ENCODE peak calls at places on chromosomes 1 and 21, in nine cellular contexts. One of them, this sample, is unnamed.

GRCh38 chr21:39348040-39348354 is 891 bp downstream of the HMGN1 start:
- DNase-seq in heart left ventricle: no peak
- DNase-seq in body of pancreas: no peak
- DNase-seq in GM12878: no peak
- DNase-seq in AG04450: no peak
- DNase-seq in AG09309: no peak
- DNase-seq in epithelial cell of esophagus: no peak
- DNase-seq in HCT116: no peak
- DNase-seq in fibroblast of mammary gland: no peak
- DNase-seq in this sample: peak; percentile 30

GRCh38 chr1:22329171-22329540 is 122.5 kb upstream of the ZBTB40 start:
- DNase-seq in heart left ventricle: no peak
- DNase-seq in body of pancreas: no peak
- DNase-seq in GM12878: no peak
- DNase-seq in AG04450: no peak
- DNase-seq in AG09309: no peak
- DNase-seq in epithelial cell of esophagus: no peak
- DNase-seq in HCT116: no peak
- DNase-seq in fibroblast of mammary gland: no peak
- DNase-seq in this sample: no peak

GRCh38 chr21:39430457-39430856 is 15.1 kb downstream of the LCA5L start:
- DNase-seq in heart left ventricle: no peak
- DNase-seq in body of pancreas: no peak
- DNase-seq in GM12878: no peak
- DNase-seq in AG04450: no peak
- DNase-seq in AG09309: no peak
- DNase-seq in epithelial cell of esophagus: no peak
- DNase-seq in HCT116: no peak
- DNase-seq in fibroblast of mammary gland: no peak
- DNase-seq in this sample: no peak

GRCh38 chr1:27787895-27788294 is 14.9 kb downstream of the STX12 start:
- DNase-seq in heart left ventricle: no peak
- DNase-seq in body of pancreas: no peak
- DNase-seq in GM12878: no peak
- DNase-seq in AG04450: no peak
- DNase-seq in AG09309: no peak
- DNase-seq in epithelial cell of esophagus: peak; percentile 78
- DNase-seq in HCT116: no peak
- DNase-seq in fibroblast of mammary gland: peak; percentile 64
- DNase-seq in this sample: no peak

GRCh38 chr1:201631037-201631436 is 92.1 kb downstream of the NAV1 start:
- DNase-seq in heart left ventricle: no peak
- DNase-seq in body of pancreas: no peak
- DNase-seq in GM12878: no peak
- DNase-seq in AG04450: no peak
- DNase-seq in AG09309: no peak
- DNase-seq in epithelial cell of esophagus: no peak
- DNase-seq in HCT116: no peak
- DNase-seq in fibroblast of mammary gland: no peak
- DNase-seq in this sample: no peak

GRCh38 chr1:207283421-207283820 is 38.1 kb upstream of the CD55 start:
- DNase-seq in heart left ventricle: no peak
- DNase-seq in body of pancreas: no peak
- DNase-seq in GM12878: no peak
- DNase-seq in AG04450: no peak
- DNase-seq in AG09309: no peak
- DNase-seq in epithelial cell of esophagus: no peak
- DNase-seq in HCT116: no peak
- DNase-seq in fibroblast of mammary gland: no peak
- DNase-seq in this sample: no peak

GRCh38 chr1:103171041-103171590 is 62.8 kb upstream of the COL11A1 start:
- DNase-seq in heart left ventricle: no peak
- DNase-seq in body of pancreas: no peak
- DNase-seq in GM12878: no peak
- DNase-seq in AG04450: no peak
- DNase-seq in AG09309: no peak
- DNase-seq in epithelial cell of esophagus: no peak
- DNase-seq in HCT116: no peak
- DNase-seq in fibroblast of mammary gland: peak; percentile 7
- DNase-seq in this sample: no peak

GRCh38 chr1:169724168-169724567 is 9.7 kb downstream of the SELE start:
- DNase-seq in heart left ventricle: no peak
- DNase-seq in body of pancreas: no peak
- DNase-seq in GM12878: no peak
- DNase-seq in AG04450: no peak
- DNase-seq in AG09309: no peak
- DNase-seq in epithelial cell of esophagus: no peak
- DNase-seq in HCT116: no peak
- DNase-seq in fibroblast of mammary gland: no peak
- DNase-seq in this sample: no peak

GRCh38 chr21:45539046-45539795 is 3.0 kb downstream of the SLC19A1 start:
- DNase-seq in heart left ventricle: peak; percentile 7
- DNase-seq in body of pancreas: no peak
- DNase-seq in GM12878: no peak
- DNase-seq in AG04450: no peak
- DNase-seq in AG09309: no peak
- DNase-seq in epithelial cell of esophagus: no peak
- DNase-seq in HCT116: no peak
- DNase-seq in fibroblast of mammary gland: no peak
- DNase-seq in this sample: no peak

GRCh38 chr1:220271706-220272046 is 577 bp downstream of the RAB3GAP2 start:
- DNase-seq in heart left ventricle: no peak
- DNase-seq in body of pancreas: peak; percentile 16
- DNase-seq in GM12878: no peak
- DNase-seq in AG04450: no peak
- DNase-seq in AG09309: no peak
- DNase-seq in epithelial cell of esophagus: peak; percentile 25
- DNase-seq in HCT116: peak; percentile 18
- DNase-seq in fibroblast of mammary gland: peak; percentile 41
- DNase-seq in this sample: no peak

GRCh38 chr21:39033878-39034589 is 149.2 kb downstream of the PSMG1 start:
- DNase-seq in heart left ventricle: no peak
- DNase-seq in body of pancreas: peak; percentile 12
- DNase-seq in GM12878: no peak
- DNase-seq in AG04450: no peak
- DNase-seq in AG09309: no peak
- DNase-seq in epithelial cell of esophagus: peak; percentile 62
- DNase-seq in HCT116: no peak
- DNase-seq in fibroblast of mammary gland: no peak
- DNase-seq in this sample: no peak

GRCh38 chr1:201066986-201067385 is 43.5 kb upstream of the KIF21B start:
- DNase-seq in heart left ventricle: no peak
- DNase-seq in body of pancreas: no peak
- DNase-seq in GM12878: no peak
- DNase-seq in AG04450: no peak
- DNase-seq in AG09309: no peak
- DNase-seq in epithelial cell of esophagus: no peak
- DNase-seq in HCT116: no peak
- DNase-seq in fibroblast of mammary gland: no peak
- DNase-seq in this sample: no peak

GRCh38 chr1:39003464-39003752 is 12.3 kb downstream of the AKIRIN1 start:
- DNase-seq in heart left ventricle: no peak
- DNase-seq in body of pancreas: no peak
- DNase-seq in GM12878: no peak
- DNase-seq in AG04450: no peak
- DNase-seq in AG09309: no peak
- DNase-seq in epithelial cell of esophagus: no peak
- DNase-seq in HCT116: no peak
- DNase-seq in fibroblast of mammary gland: no peak
- DNase-seq in this sample: no peak

GRCh38 chr1:161763522-161764098 is 2.5 kb upstream of the ATF6 start:
- DNase-seq in heart left ventricle: no peak
- DNase-seq in body of pancreas: peak; percentile 28
- DNase-seq in GM12878: no peak
- DNase-seq in AG04450: no peak
- DNase-seq in AG09309: no peak
- DNase-seq in epithelial cell of esophagus: peak; percentile 61
- DNase-seq in HCT116: peak; percentile 75
- DNase-seq in fibroblast of mammary gland: peak; percentile 10
- DNase-seq in this sample: no peak

GRCh38 chr1:203028067-203028783 is 1.9 kb downstream of the PPFIA4 start:
- DNase-seq in heart left ventricle: no peak
- DNase-seq in body of pancreas: no peak
- DNase-seq in GM12878: no peak
- DNase-seq in AG04450: no peak
- DNase-seq in AG09309: no peak
- DNase-seq in epithelial cell of esophagus: no peak
- DNase-seq in HCT116: no peak
- DNase-seq in fibroblast of mammary gland: no peak
- DNase-seq in this sample: no peak

DNA sequence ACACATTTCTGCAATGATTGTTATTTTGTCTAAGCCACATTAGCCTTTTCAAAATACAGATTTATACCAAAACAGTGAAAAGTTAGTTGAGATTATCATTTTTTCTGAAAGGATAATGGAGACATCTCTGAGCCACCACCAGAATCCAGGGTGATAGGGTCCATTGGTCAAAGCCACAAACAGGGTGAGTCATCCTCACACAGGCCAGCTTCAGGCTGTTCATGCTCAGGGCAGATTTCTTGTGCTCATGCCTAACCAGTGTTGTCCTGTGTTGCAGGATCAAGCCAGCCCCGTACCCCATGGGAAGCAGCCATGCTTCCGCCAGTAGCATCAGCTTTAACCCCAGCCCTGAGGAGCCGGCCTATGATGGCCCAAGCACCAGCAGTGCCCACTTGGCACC is 13.4 kb downstream of the ELOA start:
- DNase-seq in heart left ventricle: no peak
- DNase-seq in body of pancreas: no peak
- DNase-seq in GM12878: no peak
- DNase-seq in AG04450: no peak
- DNase-seq in AG09309: no peak
- DNase-seq in epithelial cell of esophagus: no peak
- DNase-seq in HCT116: no peak
- DNase-seq in fibroblast of mammary gland: peak; percentile 74
- DNase-seq in this sample: no peak
- TF ChIP-seq CTCF in heart left ventricle: no peak
- TF ChIP-seq CTCF in body of pancreas: no peak
- TF ChIP-seq CTCF in GM12878: no peak
- TF ChIP-seq CTCF in AG04450: no peak
- TF ChIP-seq CTCF in AG09309: no peak
- TF ChIP-seq CTCF in epithelial cell of esophagus: no peak
- TF ChIP-seq CTCF in HCT116: no peak
- TF ChIP-seq CTCF in fibroblast of mammary gland: no peak
- TF ChIP-seq CTCF in this sample: no peak

DNA sequence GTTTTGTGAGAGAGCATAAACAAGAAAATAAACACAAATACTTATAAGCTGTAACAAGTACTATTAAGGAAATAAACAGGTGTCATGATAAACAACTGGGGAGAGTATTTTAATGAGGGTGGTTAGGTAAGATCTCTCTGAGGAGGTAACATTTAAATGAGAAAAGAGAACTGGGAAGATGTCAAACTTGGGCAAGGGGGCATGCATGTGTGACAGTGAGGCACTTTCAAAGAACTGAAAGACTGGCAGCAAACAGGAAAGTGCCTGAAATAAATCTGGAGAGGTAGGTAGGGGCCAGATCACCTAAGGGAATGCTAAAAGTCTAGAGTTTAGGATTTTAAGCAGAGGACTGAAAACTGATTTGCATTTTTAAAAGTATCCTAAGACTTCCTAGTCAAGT is 37.8 kb downstream of the NSL1 start:
- DNase-seq in heart left ventricle: no peak
- DNase-seq in body of pancreas: no peak
- DNase-seq in GM12878: no peak
- DNase-seq in AG04450: no peak
- DNase-seq in AG09309: no peak
- DNase-seq in epithelial cell of esophagus: no peak
- DNase-seq in HCT116: no peak
- DNase-seq in fibroblast of mammary gland: no peak
- DNase-seq in this sample: no peak
- H3K4me3 ChIP-seq in heart left ventricle: no peak overlapping the region
- H3K4me3 ChIP-seq in body of pancreas: no peak overlapping the region
- H3K4me3 ChIP-seq in GM12878: no peak overlapping the region
- H3K4me3 ChIP-seq in AG04450: no peak overlapping the region
- H3K4me3 ChIP-seq in AG09309: no peak overlapping the region
- H3K4me3 ChIP-seq in epithelial cell of esophagus: no peak overlapping the region
- H3K4me3 ChIP-seq in HCT116: no peak overlapping the region
- H3K4me3 ChIP-seq in fibroblast of mammary gland: no peak overlapping the region
- H3K4me3 ChIP-seq in this sample: no peak overlapping the region

DNA sequence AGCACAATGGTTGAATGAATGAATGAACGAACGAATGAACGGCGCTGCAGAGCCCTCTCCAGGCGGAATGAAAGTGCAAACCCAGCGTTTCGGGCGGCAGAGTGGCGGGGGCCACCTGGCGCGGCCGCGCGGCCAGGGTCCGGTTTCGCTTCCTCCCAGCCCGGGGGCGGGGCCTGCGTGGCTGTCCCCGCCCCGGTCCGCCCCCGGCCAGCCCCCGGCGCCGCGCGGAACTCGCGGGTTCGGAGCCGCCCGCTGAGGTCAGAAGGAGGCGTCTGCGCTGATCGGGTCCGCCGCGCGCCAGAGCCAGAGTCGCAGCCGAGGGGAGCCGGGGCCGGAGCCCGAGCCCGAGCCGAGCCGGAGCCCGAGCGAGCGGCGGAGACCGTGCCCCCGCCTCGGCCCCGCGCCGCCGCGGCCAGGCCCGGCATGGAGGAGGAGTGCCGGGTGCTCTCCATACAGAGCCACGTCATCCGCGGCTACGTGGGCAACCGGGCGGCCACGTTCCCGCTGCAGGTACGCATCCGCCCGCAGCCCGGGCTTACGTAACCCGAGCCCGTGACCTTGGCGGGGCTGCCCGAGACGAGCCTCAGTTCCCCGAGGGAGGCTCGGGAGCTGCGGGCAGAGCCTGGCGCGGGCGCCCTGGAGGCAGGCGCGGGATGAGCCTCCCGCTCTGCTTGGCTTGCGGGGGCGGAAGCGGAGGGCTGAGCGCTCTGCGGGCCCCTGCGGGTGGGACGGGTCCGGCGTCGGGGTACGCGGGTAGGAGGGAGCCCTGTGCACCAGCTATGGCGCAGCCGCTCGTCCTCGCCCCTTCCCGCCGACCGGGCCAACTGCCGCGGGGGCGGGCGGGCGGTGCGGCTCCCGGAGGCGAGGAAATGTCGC is at the start of gene PDXK:
- DNase-seq in heart left ventricle: peak; percentile 88
- DNase-seq in body of pancreas: peak; percentile 88
- DNase-seq in GM12878: peak; percentile 35
- DNase-seq in AG04450: no peak
- DNase-seq in AG09309: no peak
- DNase-seq in epithelial cell of esophagus: peak; percentile 89
- DNase-seq in HCT116: peak; percentile 46
- DNase-seq in fibroblast of mammary gland: peak; percentile 64
- DNase-seq in this sample: peak; percentile 55
- TF ChIP-seq CTCF in heart left ventricle: no peak
- TF ChIP-seq CTCF in body of pancreas: no peak
- TF ChIP-seq CTCF in GM12878: peak; percentile 47
- TF ChIP-seq CTCF in AG04450: no peak
- TF ChIP-seq CTCF in AG09309: no peak
- TF ChIP-seq CTCF in epithelial cell of esophagus: no peak
- TF ChIP-seq CTCF in HCT116: no peak
- TF ChIP-seq CTCF in fibroblast of mammary gland: no peak
- TF ChIP-seq CTCF in this sample: peak; percentile 4

DNA sequence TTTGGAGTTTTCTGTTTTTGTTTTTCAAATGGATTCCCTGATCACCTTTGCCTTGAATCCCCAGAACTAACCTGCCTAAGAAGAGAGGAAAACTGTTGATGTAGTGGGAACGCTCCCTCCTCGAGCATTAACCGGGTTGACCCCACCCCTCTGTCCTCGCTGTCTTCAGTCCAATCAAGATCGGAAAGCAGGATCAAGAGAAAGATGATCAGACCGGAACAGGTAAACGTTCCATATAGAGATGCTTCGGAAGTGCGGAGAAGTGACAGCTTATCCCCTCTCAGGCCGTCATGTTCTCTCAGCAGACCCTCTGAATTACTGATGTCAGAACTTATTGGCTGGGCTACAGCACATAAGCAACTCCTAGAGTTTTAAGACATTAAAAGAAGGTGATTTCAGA is 800 bp upstream of the FAM163A start:
- DNase-seq in heart left ventricle: no peak
- DNase-seq in body of pancreas: no peak
- DNase-seq in GM12878: no peak
- DNase-seq in AG04450: no peak
- DNase-seq in AG09309: no peak
- DNase-seq in epithelial cell of esophagus: no peak
- DNase-seq in HCT116: no peak
- DNase-seq in fibroblast of mammary gland: no peak
- DNase-seq in this sample: no peak
- H3K4me3 ChIP-seq in heart left ventricle: no peak overlapping the region
- H3K4me3 ChIP-seq in body of pancreas: no peak overlapping the region
- H3K4me3 ChIP-seq in GM12878: no peak overlapping the region
- H3K4me3 ChIP-seq in AG04450: no peak overlapping the region
- H3K4me3 ChIP-seq in AG09309: no peak overlapping the region
- H3K4me3 ChIP-seq in epithelial cell of esophagus: no peak overlapping the region
- H3K4me3 ChIP-seq in HCT116: no peak overlapping the region
- H3K4me3 ChIP-seq in fibroblast of mammary gland: no peak overlapping the region
- H3K4me3 ChIP-seq in this sample: no peak overlapping the region

This sample was measured in GM12864.